ENCODE peak calls at places on chromosomes 16 and 17, in five cellular contexts. F, Q, W, Z and H are unnamed samples. For H3K4me1, the result is how much of the 10 kb centered on the place peaks cover.

GRCh38 chr17:39612291-39612894 is 4.7 kb upstream of the NEUROD2 start:
- DNase-seq in F (no peak), Q (no peak), W (no peak), Z (no peak), H (no peak)

GRCh38 chr17:80696964-80697363 is 152.3 kb downstream of the RPTOR start:
- DNase-seq in F (no peak), Q (no peak), W (no peak), Z (no peak), H (no peak)

GRCh38 chr16:56606071-56606687 is 2.2 kb upstream of the MT2A start:
- DNase-seq in F (peak), Q (no peak), W (no peak), Z (no peak), H (no peak)

GRCh38 chr17:11467639-11468038 is 130.6 kb upstream of the DNAH9 start:
- DNase-seq in F (no peak), Q (no peak), W (no peak), Z (no peak), H (no peak)

GRCh38 chr17:7560172-7561027 is 1.3 kb upstream of the SENP3 start:
- DNase-seq in F (peak), Q (peak), W (peak), Z (peak), H (peak)

GRCh38 chr16:35305476-35305875 is 1846.1 kb downstream of the TP53TG3F start:
- DNase-seq in F (no peak), Q (no peak), W (no peak), Z (no peak), H (no peak)

GRCh38 chr16:87233928-87234327 is 83.3 kb downstream of the C16orf95 start:
- DNase-seq in F (peak), Q (no peak), W (peak), Z (no peak), H (no peak)

GRCh38 chr17:57955183-57955952 is at the start of gene CUEDC1:
- DNase-seq in F (peak), Q (peak), W (peak), Z (peak), H (peak)

GRCh38 chr17:47423406-47424295 is 99.9 kb downstream of the EFCAB13 start:
- DNase-seq in F (peak), Q (peak), W (peak), Z (no peak), H (no peak)

GRCh38 chr17:10613775-10614513 is 43.2 kb downstream of the MYH3 start:
- DNase-seq in F (no peak), Q (no peak), W (no peak), Z (peak), H (no peak)

GRCh38 chr16:75035410-75035968 is 36.7 kb downstream of the ZNRF1 start:
- DNase-seq in F (no peak), Q (no peak), W (no peak), Z (no peak), H (no peak)

GRCh38 chr17:20271016-20271610 is 196.2 kb downstream of the LGALS9B start:
- DNase-seq in F (no peak), Q (no peak), W (no peak), Z (no peak), H (no peak)

GRCh38 chr17:63488851-63489250 is 12.0 kb downstream of the ACE start:
- DNase-seq in F (no peak), Q (peak), W (no peak), Z (no peak), H (no peak)

GRCh38 chr16:49780436-49780835 is 75.5 kb downstream of the ZNF423 start:
- DNase-seq in F (no peak), Q (no peak), W (no peak), Z (no peak), H (peak)

GRCh38 chr16:35146723-35147458 is 1687.5 kb downstream of the TP53TG3F start:
- DNase-seq in F (no peak), Q (no peak), W (no peak), Z (no peak), H (no peak)

GRCh38 chr17:69999253-69999652 is 75.8 kb upstream of the KCNJ16 start:
- DNase-seq in F (no peak), Q (no peak), W (no peak), Z (no peak), H (no peak)

GRCh38 chr17:2712300-2713043 is 908 bp upstream of the CLUH start:
- DNase-seq in F (no peak), Q (no peak), W (no peak), Z (peak), H (no peak)

GRCh38 chr17:77936881-77937280 is 21.6 kb upstream of the TNRC6C start:
- DNase-seq in F (no peak), Q (no peak), W (no peak), Z (no peak), H (no peak)

GRCh38 chr16:30092373-30093010 is 768 bp upstream of the TBX6 start:
- DNase-seq in F (peak), Q (peak), W (peak), Z (peak), H (peak)
- H3K4me1 ChIP-seq in F (under half), Q (under half), W (under half), Z (under half), H (half or more)

GRCh38 chr16:1942810-1943726 is at the start of gene MSRB1:
- DNase-seq in F (peak), Q (peak), W (peak), Z (peak), H (peak)
- TF ChIP-seq POLR2A in F (peak), Q (peak), W (peak), Z (peak), H (peak)

GRCh38 chr16:11570796-11571195 is 15.9 kb downstream of the LITAF start:
- DNase-seq in F (no peak), Q (no peak), W (no peak), Z (no peak), H (no peak)
- H3K4me1 ChIP-seq in F (under half), Q (under half), W (under half), Z (under half), H (under half)

DNA sequence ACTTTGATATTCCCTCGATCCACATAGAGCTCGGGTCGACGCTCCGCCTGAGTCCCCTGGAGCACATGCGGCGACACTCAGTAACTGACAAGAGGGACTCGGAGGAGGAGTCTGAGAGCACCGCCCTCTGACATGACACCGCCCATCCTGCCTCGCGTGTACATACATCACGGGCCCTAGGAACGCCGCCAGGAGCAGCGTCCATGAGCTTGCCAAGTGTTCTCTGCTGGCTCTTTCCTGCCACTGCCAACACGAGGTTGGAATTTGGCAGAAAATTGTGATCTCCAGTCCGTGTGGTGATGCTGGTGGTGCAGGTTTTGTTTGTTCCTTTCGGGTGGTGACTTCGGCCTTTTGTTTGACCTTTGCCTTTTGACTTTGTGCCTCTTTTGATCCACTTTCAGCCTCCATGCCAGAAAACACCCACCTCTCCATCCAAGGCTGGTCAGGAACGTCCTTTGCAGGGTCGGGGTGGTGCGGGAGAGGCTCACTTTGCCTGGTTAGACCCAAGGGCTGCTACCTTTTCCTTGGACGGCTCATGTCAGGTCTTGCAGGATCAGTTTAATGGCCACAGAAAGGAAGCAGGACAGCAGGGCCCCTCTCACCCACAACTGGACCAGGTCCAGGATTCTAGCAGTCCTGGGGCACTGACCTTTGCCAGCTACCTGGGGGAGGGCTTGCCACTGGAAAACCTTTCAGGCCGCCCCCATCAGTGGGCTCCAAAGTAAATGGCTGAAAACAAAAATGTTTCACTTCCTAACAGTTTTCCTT is 27.6 kb downstream of the ELAC2 start:
- DNase-seq in F (no peak), Q (peak), W (no peak), Z (peak), H (no peak)
- TF ChIP-seq POLR2A in F (no peak), Q (no peak), W (no peak), Z (no peak), H (no peak)

GRCh38 chr16:89908236-89908635 is 10.4 kb upstream of the MC1R start:
- DNase-seq in F (no peak), Q (no peak), W (no peak), Z (no peak), H (no peak)
- H3K4me1 ChIP-seq in F (under half), Q (under half), W (under half), Z (under half), H (under half)

DNA sequence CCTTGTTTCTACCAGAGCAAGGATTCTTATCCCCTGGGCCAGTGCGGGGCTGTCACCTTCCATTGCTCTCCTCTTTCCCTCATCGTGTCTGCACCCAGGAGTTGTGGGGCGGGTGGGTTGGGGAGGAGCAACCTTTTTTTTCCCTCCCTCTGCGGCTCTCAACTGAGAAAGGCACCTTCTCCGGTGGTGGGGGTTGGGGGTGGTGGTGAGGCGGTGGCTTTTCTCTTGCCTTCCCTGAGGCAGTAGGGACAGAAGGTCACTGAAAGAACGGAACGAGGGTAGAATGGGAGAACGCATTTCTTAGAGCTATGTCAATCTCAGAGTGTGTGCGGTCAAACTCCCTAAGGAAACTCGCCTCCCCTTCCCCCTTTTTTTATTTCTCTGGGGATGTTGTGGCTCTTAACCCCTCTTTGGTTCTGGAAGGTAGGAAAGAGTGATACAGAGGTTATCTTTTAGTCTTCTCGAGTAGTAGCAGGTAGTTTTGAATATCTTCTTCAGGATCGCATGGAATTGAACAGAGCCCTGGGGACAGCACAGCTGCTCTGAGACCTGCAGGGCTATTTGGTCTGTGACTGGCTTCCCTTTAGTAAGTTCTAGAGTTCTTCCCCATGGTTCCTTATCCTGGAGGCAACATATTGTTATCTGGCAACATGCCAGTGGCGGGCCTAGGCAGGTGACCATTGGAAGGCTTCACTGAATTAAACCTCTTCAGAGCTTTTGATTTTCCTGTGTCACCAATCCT is 994 bp downstream of the CLTC start:
- DNase-seq in F (peak), Q (peak), W (peak), Z (peak), H (peak)
- TF ChIP-seq POLR2A in F (no peak), Q (no peak), W (no peak), Z (no peak), H (no peak)